ENCODE peak calls at places on chromosomes 2 and 18, in seven cellular contexts. Z is NCI-H1436; V is RKO; W is AG08395; S is central memory CD8-positive, alpha-beta T cell; O is T-cell; P is activated CD8-positive, alpha-beta memory T cell treated with anti-CD3 and anti-CD28 coated beads for 1 hour. A is an unnamed sample.

GRCh38 chr18:62634991-62635630 is 80.2 kb upstream of the PHLPP1 start:
- DNase-seq in Z (no peak), V (no peak), W (no peak), S (no peak), O (no peak), P (no peak), A (no peak)

GRCh38 chr2:118296663-118297062 is 208.4 kb downstream of the INSIG2 start:
- DNase-seq in Z (no peak), V (no peak), W (no peak), S (no peak), O (no peak), P (no peak), A (no peak)

GRCh38 chr2:18630101-18630500 is 40.7 kb upstream of the NT5C1B start:
- DNase-seq in Z (no peak), V (no peak), W (peak), S (no peak), O (no peak), P (no peak), A (no peak)

GRCh38 chr2:126220336-126220735 is 435.6 kb upstream of the GYPC start:
- DNase-seq in Z (no peak), V (no peak), W (no peak), S (no peak), O (no peak), P (no peak), A (no peak)

GRCh38 chr18:13447621-13448020 is 229.1 kb downstream of the LDLRAD4 start:
- DNase-seq in Z (peak), V (no peak), W (peak), S (no peak), O (no peak), P (no peak), A (no peak)

GRCh38 chr2:46134531-46135229 is 162.5 kb upstream of the EPAS1 start:
- DNase-seq in Z (no peak), V (no peak), W (peak), S (no peak), O (no peak), P (no peak), A (no peak)

GRCh38 chr2:147910990-147911473 is 66.2 kb downstream of the ACVR2A start:
- DNase-seq in Z (peak), V (peak), W (peak), S (no peak), O (peak), P (no peak), A (peak)

GRCh38 chr2:210363261-210363660 is 48.3 kb upstream of the MYL1 start:
- DNase-seq in Z (no peak), V (peak), W (no peak), S (no peak), O (no peak), P (no peak), A (no peak)

GRCh38 chr2:72011356-72011661 is 136.4 kb downstream of the CYP26B1 start:
- DNase-seq in Z (no peak), V (no peak), W (no peak), S (no peak), O (no peak), P (no peak), A (no peak)

GRCh38 chr2:53755022-53755630 is 12.5 kb upstream of the CHAC2 start:
- DNase-seq in Z (no peak), V (no peak), W (peak), S (no peak), O (no peak), P (no peak), A (no peak)

GRCh38 chr2:200479617-200480292 is 30.1 kb downstream of the KCTD18 start:
- DNase-seq in Z (no peak), V (no peak), W (peak), S (no peak), O (no peak), P (no peak), A (no peak)

GRCh38 chr2:15940661-15941482 is 522 bp downstream of the MYCN start:
- DNase-seq in Z (no peak), V (no peak), W (no peak), S (no peak), O (no peak), P (no peak), A (no peak)

GRCh38 chr18:3217930-3218647 is 1.7 kb downstream of the MYOM1 start:
- DNase-seq in Z (no peak), V (no peak), W (no peak), S (no peak), O (no peak), P (no peak), A (no peak)

GRCh38 chr2:30139131-30139870 is 7.5 kb upstream of the YPEL5 start:
- DNase-seq in Z (no peak), V (no peak), W (no peak), S (no peak), O (no peak), P (no peak), A (no peak)

GRCh38 chr2:37560863-37561614 is 110.4 kb downstream of the CDC42EP3 start:
- DNase-seq in Z (no peak), V (no peak), W (no peak), S (no peak), O (no peak), P (no peak), A (no peak)

A was measured in T follicular helper cell.